ENCODE peak calls at places on chromosomes 4 and X, in nine cellular contexts. M is GM23248, Z is HCT116, N is neural progenitor cell, L is SK-N-SH, Q is hepatocyte, J is GM23338, R is PC-3, E is MM.1S. F is an unnamed sample.
A peak's percentile ranks its signal among the peaks of the same experiment; 100 is the strongest.

GRCh38 chr4:164716901-164717300 is 37.0 kb upstream of the SMIM31 start:
- DNase-seq in N (peak; percentile 18), J (peak; percentile 74), Z (no peak), L (no peak), M (peak; percentile 21), R (no peak), E (no peak), Q (peak; percentile 7), F (peak; percentile 4)

GRCh38 chrX:147912093-147912801 is 528 bp downstream of the FMR1 start:
- DNase-seq in E (peak; percentile 35), R (peak; percentile 49), L (peak; percentile 44), N (peak; percentile 53), M (peak; percentile 67), Q (peak; percentile 35), J (peak; percentile 49), Z (no peak), F (peak; percentile 68)

GRCh38 chr4:159401791-159402380 is 299.0 kb downstream of the RAPGEF2 start:
- DNase-seq in Z (no peak), R (peak; percentile 75), E (no peak), J (no peak), M (peak; percentile 88), L (no peak), Q (peak; percentile 15), N (peak; percentile 11), F (no peak)

GRCh38 chr4:188435381-188435780 is 296.1 kb downstream of the TRIML1 start:
- DNase-seq in Q (no peak), N (no peak), L (no peak), R (no peak), Z (no peak), J (no peak), E (no peak), M (peak; percentile 10), F (no peak)

GRCh38 chr4:167578906-167579305 is 344.6 kb upstream of the SPOCK3 start:
- DNase-seq in Q (no peak), J (peak; percentile 37), Z (peak; percentile 13), E (no peak), L (no peak), M (no peak), R (peak; percentile 29), N (peak; percentile 11), F (peak; percentile 29)

GRCh38 chrX:140918398-140919043 is 83.9 kb upstream of the SPANXB1 start:
- DNase-seq in M (peak; percentile 73), Q (peak; percentile 67), Z (peak; percentile 10), L (peak; percentile 36), N (peak; percentile 73), J (peak; percentile 86), R (peak; percentile 70), E (peak; percentile 83), F (peak; percentile 71)

GRCh38 chr4:1971456-1972200 is 37.1 kb downstream of the NELFA start:
- DNase-seq in L (no peak), Z (no peak), Q (no peak), J (no peak), E (no peak), N (no peak), R (no peak), M (no peak), F (no peak)

GRCh38 chr4:84484274-84484673 is 14.8 kb downstream of the NKX6-1 start:
- DNase-seq in M (no peak), E (no peak), N (no peak), R (no peak), L (no peak), Q (no peak), J (peak; percentile 70), Z (no peak), F (no peak)

GRCh38 chr4:37244583-37245390 is at the start of gene NWD2:
- DNase-seq in L (peak; percentile 38), Z (no peak), E (no peak), R (no peak), M (peak; percentile 25), N (peak; percentile 74), Q (peak; percentile 60), J (peak; percentile 55), F (no peak)

GRCh38 chr4:5874811-5875465 is 17.9 kb downstream of the CRMP1 start:
- DNase-seq in L (no peak), M (peak; percentile 66), Z (no peak), J (peak; percentile 76), N (peak; percentile 59), R (peak; percentile 56), Q (no peak), E (no peak), F (no peak)

GRCh38 chr4:3013839-3014350 is 50.5 kb downstream of the GRK4 start:
- DNase-seq in L (no peak), Z (no peak), R (no peak), Q (peak; percentile 70), E (no peak), J (no peak), M (no peak), N (no peak), F (no peak)

GRCh38 chr4:41183021-41183553 is 31.3 kb downstream of the APBB2 start:
- DNase-seq in M (no peak), E (no peak), J (no peak), N (no peak), Q (no peak), L (no peak), R (no peak), Z (no peak), F (no peak)

DNA sequence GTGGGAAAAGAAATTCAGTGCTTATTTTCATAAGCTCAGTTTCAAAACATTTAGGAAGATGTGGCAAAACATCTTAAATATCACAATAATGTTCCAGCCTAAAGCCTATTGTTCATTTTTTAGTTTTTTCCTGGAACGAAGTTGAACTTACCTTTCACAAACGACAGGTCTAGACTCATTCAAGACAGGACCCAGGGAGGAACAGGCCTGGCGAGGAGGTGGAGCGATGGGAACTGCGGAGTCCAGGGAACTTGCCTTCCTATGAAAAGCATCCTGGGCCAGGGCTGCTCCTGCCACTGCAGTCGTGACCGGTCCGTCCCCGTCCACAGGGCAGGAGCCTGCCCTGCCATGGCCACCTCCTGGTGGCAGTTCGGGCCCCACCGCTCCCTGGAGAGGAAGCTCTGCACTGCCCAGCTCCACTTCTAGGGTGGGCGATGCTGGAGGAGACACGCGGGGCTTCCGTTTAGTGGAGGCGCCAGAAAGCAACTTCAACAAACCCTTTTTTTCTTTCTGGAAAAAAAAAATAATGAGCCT is 96.7 kb upstream of the CBR4 start:
- DNase-seq in Z (no peak), Q (no peak), R (no peak), L (no peak), J (no peak), M (no peak), E (no peak), N (no peak), F (no peak)
- H3K36me3 ChIP-seq in Z (peaks cover 12% of the 10 kb centered on the region), Q (no peaks in the 10 kb centered on the region), R (peaks cover 16% of the 10 kb centered on the region), L (peaks cover 80% of the 10 kb centered on the region), J (peaks cover 4% of the 10 kb centered on the region), M (peaks cover 78% of the 10 kb centered on the region), E (no peaks in the 10 kb centered on the region), N (peaks cover 15% of the 10 kb centered on the region), F (no peaks in the 10 kb centered on the region)

GRCh38 chr4:13860126-13860525 is 232.6 kb upstream of the BOD1L1 start:
- DNase-seq in Q (no peak), Z (no peak), N (peak; percentile 42), J (peak; percentile 65), L (peak; percentile 6), E (no peak), R (peak; percentile 7), M (no peak), F (no peak)
- TF ChIP-seq EZH2phosphoT487 in Q (no peak), Z (no peak), N (no peak), J (no peak), L (no peak), E (no peak), R (no peak), M (no peak), F (no peak)

GRCh38 chr4:87529187-87529586 is at the start of gene SPARCL1:
- DNase-seq in R (no peak), N (peak; percentile 30), L (no peak), J (peak; percentile 23), Q (peak; percentile 54), Z (no peak), M (no peak), E (no peak), F (no peak)
- H3K4me3 ChIP-seq in R (no peak within 1 kb of the TSS), N (no peak within 1 kb of the TSS), L (no peak within 1 kb of the TSS), J (no peak within 1 kb of the TSS), Q (no peak within 1 kb of the TSS), Z (no peak within 1 kb of the TSS), M (no peak within 1 kb of the TSS), E (no peak within 1 kb of the TSS), F (no peak within 1 kb of the TSS)

DNA sequence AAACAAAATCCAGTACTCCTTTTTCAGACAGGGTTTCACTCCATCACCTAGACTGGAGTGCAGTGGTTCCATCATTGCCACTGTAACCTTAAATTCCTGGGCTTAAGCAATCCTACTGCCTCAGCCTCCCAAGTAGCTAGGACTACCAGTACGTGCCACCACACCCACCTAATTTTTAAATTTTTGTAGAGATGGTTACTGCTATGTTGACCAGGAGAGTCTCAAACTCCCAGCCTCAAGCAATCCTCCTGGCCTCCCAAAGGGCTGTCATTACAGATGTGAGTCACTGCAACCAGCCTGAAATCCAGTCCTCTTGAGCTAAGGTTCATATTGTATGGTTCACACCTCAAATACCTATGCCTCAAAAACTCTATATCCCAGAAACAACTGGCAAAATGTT is 22.4 kb downstream of the ANKRD17 start:
- DNase-seq in R (no peak), L (no peak), J (no peak), E (no peak), Q (no peak), Z (no peak), M (no peak), N (no peak), F (no peak)
- H3K36me3 ChIP-seq in R (peaks cover 29% of the 10 kb centered on the region), L (peaks cover 41% of the 10 kb centered on the region), J (no peaks in the 10 kb centered on the region), E (no peaks in the 10 kb centered on the region), Q (no peaks in the 10 kb centered on the region), Z (peaks cover 5% of the 10 kb centered on the region), M (peaks cover 8% of the 10 kb centered on the region), N (no peaks in the 10 kb centered on the region), F (peaks cover 93% of the 10 kb centered on the region)

GRCh38 chrX:2875798-2876399 is 47.2 kb downstream of the GYG2 start:
- DNase-seq in Z (no peak), M (peak; percentile 42), E (peak; percentile 7), R (peak; percentile 26), Q (peak; percentile 39), N (peak; percentile 50), L (peak; percentile 20), J (peak; percentile 46), F (no peak)
- TF ChIP-seq EZH2phosphoT487 in Z (no peak), M (no peak), E (no peak), R (no peak), Q (no peak), N (no peak), L (no peak), J (no peak), F (no peak)

DNA sequence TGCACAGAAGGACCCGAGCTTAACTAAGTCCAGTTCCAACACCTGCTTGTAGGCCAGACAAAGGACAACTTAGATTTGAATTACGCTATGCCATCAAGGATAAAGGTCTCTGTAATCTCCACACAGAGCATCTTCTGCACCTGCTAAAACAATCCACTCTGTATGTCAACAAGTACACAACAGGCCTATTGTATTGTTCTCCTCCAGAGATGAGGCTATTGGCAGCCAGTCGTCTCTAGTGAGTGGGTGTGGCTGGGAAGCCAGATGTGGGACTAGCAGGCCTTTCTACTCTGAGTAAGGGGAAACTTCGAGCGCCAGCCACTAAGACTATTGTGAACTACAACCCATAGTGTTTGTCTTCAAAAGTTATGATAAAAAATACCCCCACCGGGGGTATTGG is 12.2 kb downstream of the ZDHHC9 start:
- DNase-seq in N (peak; percentile 52), E (no peak), Z (no peak), M (peak; percentile 10), R (no peak), Q (no peak), L (no peak), J (no peak), F (no peak)
- H3K4me3 ChIP-seq in N (no peak overlapping the region), E (no peak overlapping the region), Z (no peak overlapping the region), M (no peak overlapping the region), R (no peak overlapping the region), Q (no peak overlapping the region), L (no peak overlapping the region), J (no peak overlapping the region), F (no peak overlapping the region)

F was measured in OCI-LY7.